ENCODE peak calls at places on chromosomes 13 and 19, in eight cellular contexts. Q is uterus; H is GOT3; T is stromal cell of bone marrow; U is LHCN-M2; Z is activated CD8-positive, alpha-beta memory T cell treated with anti-CD3 and anti-CD28 coated beads for 1 hour; F is CD4-positive, CD25-positive, alpha-beta regulatory T cell; A is hepatic stellate cell. N is an unnamed sample.

GRCh38 chr19:13597625-13598024 is 91.3 kb upstream of the CACNA1A start:
- DNase-seq in Q (peak; percentile 29), H (no peak), T (peak; percentile 61), U (peak; percentile 59), Z (peak; percentile 20), F (peak; percentile 14), A (peak; percentile 87), N (no peak)

GRCh38 chr19:49870309-49870901 is 3.0 kb upstream of the PNKP start:
- DNase-seq in Q (no peak), H (no peak), T (no peak), U (no peak), Z (no peak), F (no peak), A (no peak), N (no peak)

GRCh38 chr19:5857203-5858081 is 6.2 kb upstream of the FUT3 start:
- DNase-seq in Q (no peak), H (no peak), T (no peak), U (no peak), Z (no peak), F (no peak), A (no peak), N (no peak)

GRCh38 chr13:52003551-52003950 is 7.7 kb downstream of the ATP7B start:
- DNase-seq in Q (no peak), H (no peak), T (no peak), U (no peak), Z (no peak), F (no peak), A (no peak), N (no peak)

GRCh38 chr13:24997367-24997967 is 98.5 kb upstream of the PABPC3 start:
- DNase-seq in Q (no peak), H (no peak), T (peak; percentile 12), U (peak; percentile 28), Z (no peak), F (no peak), A (peak; percentile 14), N (no peak)

GRCh38 chr19:50882188-50882587 is 8.9 kb downstream of the KLK2 start:
- DNase-seq in Q (no peak), H (no peak), T (no peak), U (no peak), Z (no peak), F (no peak), A (no peak), N (no peak)

GRCh38 chr13:82713681-82714405 is 1168.4 kb downstream of the SLITRK1 start:
- DNase-seq in Q (no peak), H (no peak), T (peak; percentile 7), U (peak; percentile 86), Z (no peak), F (no peak), A (no peak), N (no peak)

GRCh38 chr13:74869846-74870245 is 612.1 kb downstream of the TBC1D4 start:
- DNase-seq in Q (no peak), H (no peak), T (no peak), U (peak; percentile 40), Z (no peak), F (no peak), A (no peak), N (no peak)

GRCh38 chr19:32828643-32829344 is 40.8 kb downstream of the SLC7A9 start:
- DNase-seq in Q (no peak), H (no peak), T (no peak), U (no peak), Z (no peak), F (no peak), A (no peak), N (no peak)

GRCh38 chr19:39832341-39833083 is 1.4 kb downstream of the DYRK1B start:
- DNase-seq in Q (no peak), H (no peak), T (peak; percentile 28), U (peak; percentile 76), Z (no peak), F (no peak), A (peak; percentile 51), N (no peak)

GRCh38 chr19:48239582-48240141 is 16.1 kb downstream of the CARD8 start:
- DNase-seq in Q (no peak), H (no peak), T (no peak), U (peak; percentile 35), Z (no peak), F (no peak), A (no peak), N (no peak)

GRCh38 chr19:29672933-29673336 is 7.7 kb downstream of the PLEKHF1 start:
- DNase-seq in Q (no peak), H (no peak), T (no peak), U (no peak), Z (peak; percentile 69), F (peak; percentile 78), A (no peak), N (no peak)

GRCh38 chr19:16420781-16421386 is 50.9 kb downstream of the EPS15L1 start:
- DNase-seq in Q (no peak), H (no peak), T (no peak), U (no peak), Z (no peak), F (no peak), A (no peak), N (no peak)

GRCh38 chr19:53808710-53809125 is 15.4 kb downstream of the NLRP12 start:
- DNase-seq in Q (no peak), H (no peak), T (peak; percentile 38), U (peak; percentile 45), Z (no peak), F (no peak), A (peak; percentile 27), N (no peak)

GRCh38 chr13:94176576-94176975 is 302.9 kb downstream of the DCT start:
- DNase-seq in Q (no peak), H (no peak), T (no peak), U (peak; percentile 18), Z (no peak), F (no peak), A (no peak), N (no peak)